ENCODE peak calls at places on chromosomes 11 and 22, in five cellular contexts. Z is astrocyte, F is endothelial cell of umbilical vein, T is neural progenitor cell, X is A549. P is an unnamed sample.

GRCh38 chr22:33658775-33659174 is 261.5 kb downstream of the LARGE1 start:
- DNase-seq in Z (no peak), F (no peak), T (no peak), X (no peak), P (no peak)

GRCh38 chr11:128790200-128790599 is 76.9 kb downstream of the KCNJ1 start:
- DNase-seq in Z (peak), F (peak), T (peak), X (no peak), P (no peak)

GRCh38 chr22:29450222-29450621 is 11.8 kb downstream of the RFPL1 start:
- DNase-seq in Z (no peak), F (no peak), T (no peak), X (no peak), P (no peak)

GRCh38 chr11:13448876-13449275 is 14.1 kb downstream of the BTBD10 start:
- DNase-seq in Z (peak), F (peak), T (no peak), X (no peak), P (no peak)

GRCh38 chr11:6315811-6316425 is 4.4 kb downstream of the CAVIN3 start:
- DNase-seq in Z (peak), F (peak), T (peak), X (peak), P (peak)

GRCh38 chr11:1303196-1303821 is 6.1 kb downstream of the TOLLIP start:
- DNase-seq in Z (no peak), F (peak), T (peak), X (peak), P (peak)

GRCh38 chr11:111911563-111912401 is at the start of gene CRYAB:
- DNase-seq in Z (peak), F (no peak), T (peak), X (peak), P (peak)

GRCh38 chr11:14435717-14436116 is 63.9 kb downstream of the COPB1 start:
- DNase-seq in Z (no peak), F (no peak), T (no peak), X (no peak), P (no peak)

GRCh38 chr11:66607126-66607834 is 9.2 kb upstream of the RBM14 start:
- DNase-seq in Z (peak), F (no peak), T (no peak), X (peak), P (no peak)

GRCh38 chr11:122197055-122197987 is 81.3 kb upstream of the BLID start:
- DNase-seq in Z (peak), F (peak), T (no peak), X (peak), P (no peak)

GRCh38 chr11:122139595-122139866 is 23.5 kb upstream of the BLID start:
- DNase-seq in Z (peak), F (peak), T (no peak), X (peak), P (no peak)

GRCh38 chr11:70220136-70220535 is 17.0 kb downstream of the FADD start:
- DNase-seq in Z (no peak), F (no peak), T (no peak), X (no peak), P (no peak)

GRCh38 chr11:111944651-111945051 is 7.5 kb downstream of the DIXDC1 start:
- DNase-seq in Z (peak), F (peak), T (no peak), X (peak), P (no peak)

GRCh38 chr11:69656536-69657455 is 15.8 kb downstream of the CCND1 start:
- DNase-seq in Z (no peak), F (no peak), T (no peak), X (no peak), P (no peak)

GRCh38 chr11:33542921-33543320 is 157.7 kb downstream of the C11orf91 start:
- DNase-seq in Z (no peak), F (peak), T (peak), X (peak), P (peak)

GRCh38 chr11:31782243-31782642 is 28.9 kb downstream of the PAX6 start:
- DNase-seq in Z (no peak), F (no peak), T (no peak), X (no peak), P (no peak)

GRCh38 chr11:69350596-69350995 is 56.6 kb downstream of the MYEOV start:
- DNase-seq in Z (no peak), F (no peak), T (no peak), X (no peak), P (no peak)

GRCh38 chr11:113514856-113515255 is 39.7 kb upstream of the DRD2 start:
- DNase-seq in Z (no peak), F (no peak), T (no peak), X (no peak), P (no peak)

GRCh38 chr11:93477684-93478234 is 65.4 kb downstream of the SMCO4 start:
- DNase-seq in Z (no peak), F (peak), T (peak), X (no peak), P (peak)

GRCh38 chr11:373716-374551 is 4.6 kb downstream of the B4GALNT4 start:
- DNase-seq in Z (no peak), F (no peak), T (no peak), X (no peak), P (no peak)

GRCh38 chr11:57349491-57350274 is 11.5 kb downstream of the P2RX3 start:
- DNase-seq in Z (no peak), F (peak), T (peak), X (peak), P (peak)

GRCh38 chr11:24697722-24698121 is 200.9 kb downstream of the LUZP2 start:
- DNase-seq in Z (peak), F (peak), T (no peak), X (no peak), P (no peak)

GRCh38 chr22:39545310-39546063 is 12.9 kb upstream of the RPS19BP1 start:
- DNase-seq in Z (peak), F (peak), T (peak), X (no peak), P (peak)

GRCh38 chr11:77109236-77110019 is 6.8 kb downstream of the OMP start:
- DNase-seq in Z (peak), F (peak), T (no peak), X (no peak), P (no peak)

GRCh38 chr11:46119352-46120216 is 1.7 kb downstream of the PHF21A start:
- DNase-seq in Z (peak), F (peak), T (peak), X (peak), P (peak)

GRCh38 chr11:113856966-113857759 is 18.2 kb downstream of the USP28 start:
- DNase-seq in Z (no peak), F (peak), T (no peak), X (no peak), P (no peak)

GRCh38 chr11:94186342-94187203 is 57.9 kb downstream of the PANX1 start:
- DNase-seq in Z (no peak), F (no peak), T (no peak), X (no peak), P (peak)

GRCh38 chr11:45885274-45885920 is at the start of gene MAPK8IP1:
- DNase-seq in Z (no peak), F (peak), T (peak), X (peak), P (peak)

GRCh38 chr11:69691449-69691848 is 12.4 kb downstream of the FGF19 start:
- DNase-seq in Z (no peak), F (no peak), T (no peak), X (peak), P (no peak)

GRCh38 chr11:19628018-19628417 is 84.6 kb upstream of the NAV2 start:
- DNase-seq in Z (no peak), F (peak), T (no peak), X (no peak), P (no peak)

GRCh38 chr11:48001438-48002021 is 21.2 kb downstream of the PTPRJ start:
- DNase-seq in Z (peak), F (peak), T (no peak), X (peak), P (no peak)

GRCh38 chr11:48000432-48000831 is 20.1 kb downstream of the PTPRJ start:
- DNase-seq in Z (no peak), F (no peak), T (no peak), X (no peak), P (no peak)

GRCh38 chr11:47998345-47998732 is 18.0 kb downstream of the PTPRJ start:
- DNase-seq in Z (no peak), F (no peak), T (no peak), X (no peak), P (no peak)

GRCh38 chr11:47997063-47998053 is 17.0 kb downstream of the PTPRJ start:
- DNase-seq in Z (no peak), F (no peak), T (no peak), X (no peak), P (no peak)

DNA sequence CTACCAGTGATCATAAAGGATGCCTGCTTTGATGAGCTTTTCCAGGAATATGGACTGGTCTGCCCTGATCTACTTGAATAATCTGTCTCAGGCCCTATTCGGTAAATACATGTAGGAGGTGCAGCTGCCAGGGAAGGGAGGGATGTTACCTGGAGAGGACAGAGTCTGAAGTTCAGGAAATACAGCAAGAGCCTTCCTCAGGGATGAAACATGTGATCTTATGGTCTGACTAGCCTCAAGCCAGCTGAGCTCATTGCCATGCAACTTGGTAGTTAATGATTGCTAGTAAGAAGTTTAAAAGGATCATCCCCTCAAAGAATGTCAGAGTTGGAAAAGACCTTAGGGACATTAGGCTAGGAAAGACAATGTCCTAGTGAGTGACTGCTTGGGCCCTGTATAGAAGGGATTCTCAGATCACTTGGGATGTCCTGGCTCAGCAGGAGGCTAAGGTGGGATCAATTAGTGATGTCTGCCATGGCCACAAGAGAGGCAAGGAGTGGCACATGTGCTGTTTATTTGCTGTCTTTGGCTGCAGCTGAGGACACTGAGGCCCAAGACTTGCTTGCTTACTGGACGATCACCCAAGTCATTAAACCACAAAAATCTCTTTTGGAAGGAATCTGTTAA is 18.5 kb downstream of the PTPRJ start:
- DNase-seq in Z (peak), F (no peak), T (no peak), X (peak), P (no peak)
- H3K4me2 ChIP-seq in Z (no peak), F (no peak), T (no peak), X (peak), P (no peak)

GRCh38 chr11:62108017-62108750 is 15.6 kb upstream of the INCENP start:
- DNase-seq in Z (peak), F (peak), T (peak), X (peak), P (peak)

GRCh38 chr11:62104001-62104400 is 19.8 kb upstream of the INCENP start:
- DNase-seq in Z (no peak), F (no peak), T (no peak), X (no peak), P (no peak)

GRCh38 chr11:62104816-62105610 is 18.8 kb upstream of the INCENP start:
- DNase-seq in Z (peak), F (peak), T (no peak), X (no peak), P (no peak)

GRCh38 chr11:62103141-62103540 is 20.7 kb upstream of the INCENP start:
- DNase-seq in Z (no peak), F (no peak), T (no peak), X (no peak), P (no peak)

DNA sequence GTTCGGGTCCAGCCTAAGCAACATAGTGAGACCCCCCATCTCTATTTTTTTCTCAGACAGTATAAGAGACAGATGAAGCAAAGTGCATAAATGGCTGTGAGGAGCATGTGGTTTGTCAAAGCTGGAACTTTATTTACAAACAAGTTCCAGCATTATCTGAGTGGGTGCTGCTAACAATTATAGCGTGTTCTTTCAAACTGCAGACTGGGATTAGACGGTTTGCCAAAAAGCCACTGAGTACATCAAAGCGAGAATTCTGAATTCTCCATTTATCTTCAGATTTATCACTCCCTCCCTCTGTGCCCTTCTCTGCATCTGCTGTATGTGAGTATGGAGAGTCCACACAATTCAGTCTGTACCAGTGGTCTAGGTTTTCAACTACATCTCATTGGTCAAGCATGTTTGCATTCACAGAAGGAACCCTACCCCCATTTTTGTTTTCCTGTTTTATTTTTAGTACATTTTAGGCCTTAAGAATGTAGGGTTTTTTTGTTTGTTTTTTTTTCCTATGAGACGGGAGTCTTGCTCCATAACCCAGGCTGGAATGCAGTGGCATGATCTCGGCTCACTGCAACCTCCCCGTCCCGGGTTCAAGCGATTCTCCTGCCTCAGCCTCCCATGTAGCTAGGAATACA is 18.1 kb upstream of the INCENP start:
- DNase-seq in Z (no peak), F (no peak), T (no peak), X (no peak), P (no peak)
- H3K4me2 ChIP-seq in Z (peak), F (no peak), T (no peak), X (no peak), P (no peak)

GRCh38 chr11:84890706-84891105 is 736.4 kb downstream of the DLG2 start:
- DNase-seq in Z (peak), F (no peak), T (peak), X (no peak), P (peak)
- H3K4me2 ChIP-seq in Z (no peak), F (no peak), T (peak), X (no peak), P (no peak)

GRCh38 chr11:92314499-92314898 is 89.9 kb downstream of the FAT3 start:
- DNase-seq in Z (no peak), F (no peak), T (no peak), X (no peak), P (no peak)
- H3K4me2 ChIP-seq in Z (no peak), F (no peak), T (no peak), X (no peak), P (peak)

GRCh38 chr11:2800655-2801531 is 84.7 kb downstream of the CDKN1C start:
- DNase-seq in Z (no peak), F (no peak), T (no peak), X (no peak), P (no peak)
- H3K4me2 ChIP-seq in Z (no peak), F (no peak), T (no peak), X (no peak), P (no peak)

GRCh38 chr11:106088896-106089295 is 11.4 kb downstream of the AASDHPPT start:
- DNase-seq in Z (peak), F (no peak), T (no peak), X (no peak), P (no peak)

GRCh38 chr11:106086135-106086534 is 8.7 kb downstream of the AASDHPPT start:
- DNase-seq in Z (no peak), F (no peak), T (no peak), X (no peak), P (no peak)

GRCh38 chr11:106091480-106092123 is 14.1 kb downstream of the AASDHPPT start:
- DNase-seq in Z (peak), F (peak), T (no peak), X (no peak), P (no peak)

GRCh38 chr11:106087815-106088435 is 10.5 kb downstream of the AASDHPPT start:
- DNase-seq in Z (peak), F (peak), T (peak), X (peak), P (peak)

GRCh38 chr11:106086850-106087249 is 9.4 kb downstream of the AASDHPPT start:
- DNase-seq in Z (no peak), F (peak), T (no peak), X (no peak), P (no peak)
- H3K4me2 ChIP-seq in Z (no peak), F (no peak), T (no peak), X (no peak), P (no peak)